ENCODE peak calls at places on chromosomes 3 and 15, in seven cellular contexts. J, Y, T, N, B, A and E are unnamed samples.

GRCh38 chr3:51967384-51968174 is at the start of gene PCBP4:
- DNase-seq in T (peak), A (peak), Y (peak), B (no peak), N (peak), J (peak), E (no peak)

GRCh38 chr15:59537384-59537783 is 74.2 kb upstream of the GCNT3 start:
- DNase-seq in N (no peak), J (no peak), A (no peak), B (no peak), T (no peak), Y (no peak), E (no peak)

GRCh38 chr3:175200391-175200790 is 341.3 kb downstream of the NAALADL2 start:
- DNase-seq in N (no peak), A (peak), Y (peak), B (no peak), J (no peak), T (no peak), E (no peak)

GRCh38 chr15:60584355-60585023 is 105.5 kb upstream of the ICE2 start:
- DNase-seq in J (no peak), N (no peak), Y (no peak), B (no peak), T (peak), A (no peak), E (no peak)

GRCh38 chr3:149407898-149408297 is 30.4 kb upstream of the TM4SF1 start:
- DNase-seq in N (no peak), J (no peak), T (no peak), Y (peak), B (no peak), A (peak), E (peak)

GRCh38 chr3:55476515-55476914 is 10.6 kb downstream of the WNT5A start:
- DNase-seq in T (no peak), Y (peak), B (no peak), J (no peak), A (peak), N (no peak), E (peak)

GRCh38 chr3:105402287-105402801 is 35.6 kb downstream of the ALCAM start:
- DNase-seq in T (no peak), Y (peak), J (no peak), B (peak), N (no peak), A (peak), E (peak)

GRCh38 chr3:9808345-9809037 is 1.6 kb upstream of the TTLL3 start:
- DNase-seq in T (peak), A (peak), Y (peak), J (no peak), N (no peak), B (peak), E (peak)

GRCh38 chr3:175895731-175896130 is 1036.6 kb downstream of the NAALADL2 start:
- DNase-seq in B (no peak), Y (no peak), A (no peak), T (no peak), J (no peak), N (no peak), E (no peak)

GRCh38 chr3:113746955-113747718 is at the start of gene ATP6V1A:
- DNase-seq in B (no peak), N (peak), Y (no peak), J (peak), T (peak), A (peak), E (no peak)

GRCh38 chr15:67766963-67767362 is 58.3 kb upstream of the SKOR1 start:
- DNase-seq in B (no peak), N (no peak), Y (no peak), T (no peak), J (no peak), A (no peak), E (no peak)

GRCh38 chr3:156181509-156181908 is 61.1 kb downstream of the KCNAB1 start:
- DNase-seq in B (no peak), A (peak), N (no peak), T (no peak), Y (peak), J (no peak), E (peak)

GRCh38 chr3:124261301-124261700 is 269.4 kb upstream of the ROPN1 start:
- DNase-seq in T (no peak), B (no peak), N (no peak), Y (peak), J (no peak), A (peak), E (no peak)

GRCh38 chr3:194990454-194991337 is 280.3 kb downstream of the XXYLT1 start:
- DNase-seq in J (no peak), Y (no peak), N (no peak), T (no peak), A (no peak), B (no peak), E (no peak)

GRCh38 chr3:191762323-191762960 is 301.5 kb downstream of the PYDC2 start:
- DNase-seq in J (no peak), A (peak), T (no peak), Y (no peak), N (no peak), B (no peak), E (no peak)

GRCh38 chr3:98388147-98388546 is 2.3 kb upstream of the OR5K3 start:
- DNase-seq in T (no peak), B (peak), N (no peak), Y (no peak), A (no peak), J (no peak), E (no peak)

GRCh38 chr3:32359766-32360513 is 31.7 kb upstream of the CMTM7 start:
- DNase-seq in B (no peak), J (no peak), A (no peak), T (no peak), N (no peak), Y (no peak), E (no peak)

GRCh38 chr3:138939563-138940241 is 7.2 kb downstream of the FOXL2 start:
- DNase-seq in B (no peak), A (no peak), Y (no peak), N (no peak), J (no peak), T (no peak), E (no peak)

GRCh38 chr15:83651541-83651940 is 2.4 kb upstream of the ADAMTSL3 start:
- DNase-seq in J (no peak), Y (no peak), N (no peak), B (no peak), A (no peak), T (no peak), E (no peak)

GRCh38 chr3:182979103-182979697 is 1.1 kb downstream of the DCUN1D1 start:
- DNase-seq in J (no peak), N (no peak), Y (peak), T (peak), A (no peak), B (no peak), E (no peak)

GRCh38 chr15:42741710-42742109 is 4.8 kb upstream of the CDAN1 start:
- DNase-seq in Y (no peak), J (no peak), N (no peak), T (no peak), B (no peak), A (no peak), E (no peak)

GRCh38 chr3:49895791-49896190 is 7.9 kb downstream of the MST1R start:
- DNase-seq in T (no peak), N (no peak), Y (no peak), J (no peak), B (no peak), A (no peak), E (no peak)

GRCh38 chr15:65885668-65886218 is 16.5 kb downstream of the RAB11A start:
- DNase-seq in Y (no peak), A (no peak), T (no peak), J (no peak), B (no peak), N (no peak), E (no peak)

GRCh38 chr3:131388400-131388799 is 6.8 kb downstream of the NUDT16 start:
- DNase-seq in A (peak), Y (no peak), N (no peak), B (no peak), J (no peak), T (no peak), E (no peak)

DNA sequence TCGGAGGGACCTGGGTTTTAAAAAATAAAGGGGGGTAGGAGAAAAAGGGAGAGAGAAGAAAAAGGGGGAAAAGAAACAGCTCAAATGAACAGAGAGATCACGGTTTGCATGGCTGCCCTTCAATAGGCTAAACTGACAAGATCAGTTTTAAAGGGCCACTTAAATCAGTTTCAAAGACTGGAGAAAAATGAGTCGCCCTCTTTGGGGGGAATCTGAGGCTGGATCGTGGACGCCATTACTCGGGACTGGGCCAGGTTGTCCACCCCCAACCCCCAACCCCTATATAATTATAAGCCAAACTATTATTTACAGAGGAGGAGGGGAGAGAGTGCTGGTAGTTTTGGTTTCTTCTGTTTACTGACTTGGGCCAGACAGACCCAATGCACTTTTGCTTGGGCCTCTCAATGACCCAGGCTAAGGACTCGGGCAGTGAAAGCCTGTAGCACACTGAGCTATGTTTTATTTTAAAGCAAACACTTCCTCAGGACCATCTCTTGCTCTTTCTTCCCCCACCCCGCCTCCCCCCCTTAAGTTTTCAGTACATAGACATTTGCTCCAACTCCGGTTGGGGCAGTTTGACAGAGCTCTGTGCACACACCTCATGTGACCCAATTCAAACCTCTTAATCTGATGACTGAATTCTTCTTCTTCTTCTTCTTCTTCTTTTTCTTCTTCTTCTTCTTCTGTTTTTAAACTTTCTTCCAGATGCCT is 6.3 kb downstream of the NR2F2 start:
- DNase-seq in B (no peak), J (no peak), T (no peak), Y (no peak), N (peak), A (peak), E (peak)
- H3K4me3 ChIP-seq in B (peak), J (peak), T (no peak), Y (peak), N (peak), A (peak), E (peak)

DNA sequence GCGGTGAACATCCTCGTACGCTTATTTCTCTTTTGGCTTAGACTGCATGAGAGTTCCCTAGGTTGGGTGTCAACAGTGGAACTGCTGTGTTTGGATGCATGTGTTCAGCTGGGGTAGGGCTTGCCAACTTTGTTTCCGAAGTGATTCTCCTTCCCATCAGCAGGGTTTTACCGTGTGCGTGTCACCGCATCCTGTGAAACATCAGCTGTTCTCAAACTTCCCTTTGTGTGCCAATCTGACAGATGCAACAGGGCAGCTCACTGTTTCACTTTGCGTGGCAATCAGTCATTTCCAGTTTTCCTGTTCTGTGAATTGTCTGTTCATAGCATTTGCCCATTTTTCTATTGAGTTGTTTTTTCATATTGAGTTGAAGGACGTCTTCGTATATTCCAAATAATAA is 218.8 kb downstream of the VPS13C start:
- DNase-seq in B (no peak), N (no peak), T (peak), Y (no peak), J (no peak), A (no peak), E (no peak)
- TF ChIP-seq CTCF in B (no peak), N (no peak), T (no peak), Y (no peak), J (no peak), A (no peak), E (no peak)

GRCh38 chr3:39135170-39135805 is 18.1 kb downstream of the CSRNP1 start:
- DNase-seq in Y (no peak), B (no peak), J (peak), N (no peak), A (no peak), T (no peak), E (no peak)
- H3K27ac ChIP-seq in Y (no peak), B (no peak), J (peak), N (peak), A (no peak), T (no peak), E (no peak)

DNA sequence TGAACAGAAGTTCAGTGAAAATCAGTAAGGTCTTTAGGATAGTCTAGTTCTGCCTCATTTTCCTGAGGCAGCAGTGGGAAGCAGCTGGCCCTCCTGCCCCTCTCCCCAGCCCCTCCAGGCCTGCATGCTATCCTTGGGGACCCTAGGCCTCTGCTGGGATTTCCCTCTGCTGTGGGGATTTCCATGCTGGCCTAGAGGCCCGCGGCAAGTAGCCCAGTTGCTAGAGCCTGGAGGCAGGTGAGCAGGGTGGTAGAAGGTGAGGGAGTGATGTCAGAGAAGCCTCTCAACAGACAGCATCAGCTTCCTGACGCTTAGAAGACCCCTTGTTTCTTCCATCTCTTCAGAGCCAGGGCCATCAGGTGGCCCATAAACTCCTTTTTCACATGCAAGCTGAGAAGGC is 305.8 kb upstream of the THBS1 start:
- DNase-seq in N (no peak), A (no peak), J (no peak), Y (no peak), T (no peak), B (no peak), E (no peak)
- H3K4me3 ChIP-seq in N (no peak), A (no peak), J (no peak), Y (no peak), T (no peak), B (no peak), E (no peak)